ENCODE peak calls at places on chromosome 7, in six cellular contexts. K is IMR-90, G is SW480, V is iPS-NIHi11, Z is AG08396, O is GM10248. H is an unnamed sample.

GRCh38 chr7:98701372-98701771 is 84.3 kb downstream of the NPTX2 start:
- DNase-seq in K (no peak), Z (no peak), O (no peak), V (no peak), G (no peak), H (no peak)

GRCh38 chr7:122803323-122803722 is 82.9 kb downstream of the CADPS2 start:
- DNase-seq in G (peak; percentile 21), K (no peak), O (no peak), Z (peak; percentile 5), V (peak; percentile 33), H (peak; percentile 40)

GRCh38 chr7:99928994-99929729 is at the start of gene GJC3:
- DNase-seq in Z (peak; percentile 51), G (peak; percentile 95), O (peak; percentile 58), V (peak; percentile 83), K (peak; percentile 52), H (peak; percentile 75)

GRCh38 chr7:157928171-157928794 is 591.5 kb downstream of the DNAJB6 start:
- DNase-seq in O (no peak), K (no peak), V (no peak), Z (no peak), G (no peak), H (no peak)

GRCh38 chr7:69864822-69865221 is 266.5 kb downstream of the AUTS2 start:
- DNase-seq in O (no peak), G (no peak), K (no peak), V (no peak), Z (no peak), H (no peak)

GRCh38 chr7:101496017-101496416 is 133.1 kb downstream of the MYL10 start:
- DNase-seq in Z (no peak), K (no peak), G (no peak), O (no peak), V (no peak), H (no peak)

GRCh38 chr7:129569811-129570215 is 41.7 kb upstream of the NRF1 start:
- DNase-seq in G (peak; percentile 85), O (no peak), Z (peak; percentile 84), K (peak; percentile 85), V (no peak), H (peak; percentile 75)

GRCh38 chr7:23449941-23450340 is 20.4 kb downstream of the IGF2BP3 start:
- DNase-seq in O (no peak), G (no peak), V (no peak), K (no peak), Z (no peak), H (no peak)

GRCh38 chr7:2736411-2736914 is 48.5 kb downstream of the AMZ1 start:
- DNase-seq in V (no peak), K (no peak), Z (no peak), G (no peak), O (no peak), H (no peak)

GRCh38 chr7:116644628-116645027 is 27.4 kb upstream of the MET start:
- DNase-seq in K (no peak), Z (no peak), O (no peak), V (no peak), G (no peak), H (no peak)

GRCh38 chr7:154698726-154699291 is 304.1 kb downstream of the PAXIP1 start:
- DNase-seq in Z (no peak), K (no peak), V (peak; percentile 72), G (no peak), O (no peak), H (no peak)

GRCh38 chr7:149883452-149883861 is 9.7 kb downstream of the ATP6V0E2 start:
- DNase-seq in K (peak; percentile 51), Z (peak; percentile 54), V (peak; percentile 73), G (peak; percentile 62), O (peak; percentile 70), H (peak; percentile 68)

GRCh38 chr7:132782777-132783633 is 206.7 kb upstream of the PLXNA4 start:
- DNase-seq in K (peak; percentile 84), G (no peak), Z (peak; percentile 50), O (no peak), V (no peak), H (no peak)

GRCh38 chr7:123208793-123209192 is 9.0 kb upstream of the SLC13A1 start:
- DNase-seq in G (peak; percentile 21), Z (no peak), V (peak; percentile 14), O (no peak), K (no peak), H (peak; percentile 27)

GRCh38 chr7:2030475-2031456 is 202.0 kb downstream of the MAD1L1 start:
- DNase-seq in K (no peak), O (no peak), V (no peak), Z (no peak), G (no peak), H (no peak)

GRCh38 chr7:42476255-42476654 is 239.2 kb upstream of the GLI3 start:
- DNase-seq in V (no peak), Z (no peak), K (no peak), G (no peak), O (no peak), H (no peak)

GRCh38 chr7:37230221-37230620 is 218.4 kb downstream of the ELMO1 start:
- DNase-seq in V (peak; percentile 8), O (no peak), K (no peak), G (peak; percentile 40), Z (no peak), H (no peak)

GRCh38 chr7:129494041-129494440 is 8.3 kb upstream of the SMKR1 start:
- DNase-seq in Z (peak; percentile 59), V (no peak), K (peak; percentile 98), G (no peak), O (no peak), H (peak; percentile 19)

GRCh38 chr7:150875791-150876190 is 23.5 kb downstream of the AOC1 start:
- DNase-seq in G (peak; percentile 38), O (no peak), K (no peak), Z (no peak), V (no peak), H (no peak)

GRCh38 chr7:93943816-93944540 is 22.4 kb downstream of the GNG11 start:
- DNase-seq in K (no peak), V (no peak), O (no peak), Z (no peak), G (no peak), H (no peak)

GRCh38 chr7:140904081-140904480 is 20.6 kb downstream of the BRAF start:
- DNase-seq in K (peak; percentile 33), O (no peak), G (no peak), V (no peak), Z (no peak), H (no peak)

GRCh38 chr7:54897891-54898290 is 120.9 kb upstream of the EGFR start:
- DNase-seq in Z (no peak), G (no peak), O (no peak), V (no peak), K (no peak), H (no peak)

GRCh38 chr7:129381710-129382484 is 52.3 kb upstream of the STRIP2 start:
- DNase-seq in V (no peak), G (no peak), Z (no peak), K (no peak), O (no peak), H (no peak)